ENCODE peak calls at places on chromosomes 13 and 19, in six cellular contexts. A is mucosa of descending colon; R is CD8-positive, alpha-beta T cell; I is left ventricle myocardium inferior; Z is activated CD4-positive, alpha-beta T cell treated with anti-CD3 and anti-CD28 coated beads, Interleukin-2, amount 50 U/mL, for 48 hours; C is activated T-helper 1 cell treated with Interleukin-2 at 50 U/mL for 16 hours. D is an unnamed sample.
A peak's percentile ranks its signal among the peaks of the same experiment; 100 is the strongest.

GRCh38 chr19:11233073-11233472 is 6.3 kb upstream of the ANGPTL8 start:
- DNase-seq in Z (no peak), C (no peak), A (no peak), R (no peak), I (no peak), D (no peak)

GRCh38 chr13:61965756-61966155 is 550.1 kb upstream of the PCDH20 start:
- DNase-seq in A (no peak), C (no peak), R (no peak), I (no peak), Z (no peak), D (no peak)

GRCh38 chr13:80336335-80336734 is 4.6 kb downstream of the SPRY2 start:
- DNase-seq in C (no peak), A (no peak), I (no peak), Z (no peak), R (no peak), D (no peak)

GRCh38 chr19:32522967-32523366 is 58.0 kb upstream of the PDCD5 start:
- DNase-seq in I (no peak), C (no peak), Z (no peak), R (no peak), A (no peak), D (no peak)

GRCh38 chr13:98332691-98333090 is 155.6 kb upstream of the RNF113B start:
- DNase-seq in A (no peak), I (no peak), C (no peak), R (no peak), Z (no peak), D (no peak)

GRCh38 chr19:4521170-4521887 is 3.0 kb upstream of the PLIN4 start:
- DNase-seq in I (no peak), C (no peak), Z (no peak), A (no peak), R (no peak), D (no peak)

GRCh38 chr19:38394488-38394887 is 6.0 kb downstream of the SPRED3 start:
- DNase-seq in I (no peak), R (peak; percentile 60), A (peak; percentile 68), Z (peak; percentile 88), C (peak; percentile 39), D (no peak)

GRCh38 chr13:108176685-108177274 is 38.6 kb downstream of the LIG4 start:
- DNase-seq in I (no peak), C (no peak), Z (peak; percentile 74), R (peak; percentile 54), A (no peak), D (peak; percentile 37)

GRCh38 chr13:44921478-44921877 is 67.8 kb downstream of the NUFIP1 start:
- DNase-seq in R (no peak), I (no peak), A (no peak), Z (no peak), C (no peak), D (no peak)

GRCh38 chr13:51618626-51619025 is 34.4 kb downstream of the WDFY2 start:
- DNase-seq in Z (no peak), I (no peak), C (no peak), R (no peak), A (no peak), D (no peak)

GRCh38 chr19:47350599-47350998 is 1.5 kb downstream of the DHX34 start:
- DNase-seq in R (no peak), Z (no peak), I (no peak), A (no peak), C (no peak), D (no peak)

GRCh38 chr19:57052102-57052501 is 67.7 kb upstream of the USP29 start:
- DNase-seq in Z (no peak), C (no peak), I (peak; percentile 26), R (no peak), A (no peak), D (no peak)

GRCh38 chr19:44498988-44499387 is 1.3 kb downstream of the ZNF180 start:
- DNase-seq in C (no peak), I (no peak), Z (no peak), R (no peak), A (no peak), D (no peak)

GRCh38 chr13:53499551-53499950 is 470.9 kb downstream of the OLFM4 start:
- DNase-seq in A (no peak), C (no peak), Z (no peak), I (no peak), R (no peak), D (no peak)

GRCh38 chr19:489418-490196 is 6.7 kb upstream of the MADCAM1 start:
- DNase-seq in C (no peak), I (no peak), R (no peak), A (no peak), Z (no peak), D (no peak)

GRCh38 chr13:79988573-79988972 is 352.4 kb downstream of the SPRY2 start:
- DNase-seq in A (peak; percentile 38), Z (no peak), I (no peak), C (no peak), R (no peak), D (peak; percentile 51)

GRCh38 chr13:29991343-29991742 is 140.9 kb upstream of the UBL3 start:
- DNase-seq in I (no peak), Z (no peak), A (no peak), C (no peak), R (no peak), D (no peak)

GRCh38 chr13:73945371-73945770 is 188.8 kb downstream of the KLF12 start:
- DNase-seq in Z (no peak), I (no peak), C (no peak), R (no peak), A (no peak), D (no peak)

GRCh38 chr19:13024126-13024957 is 29.1 kb downstream of the NFIX start:
- DNase-seq in A (no peak), I (no peak), Z (no peak), R (no peak), C (no peak), D (no peak)

GRCh38 chr19:1465191-1466016 is 13.6 kb downstream of the C19orf25 start:
- DNase-seq in I (no peak), Z (peak; percentile 63), A (peak; percentile 65), C (no peak), R (peak; percentile 26), D (peak; percentile 45)

GRCh38 chr13:84126671-84127171 is 244.4 kb upstream of the SLITRK1 start:
- DNase-seq in I (no peak), Z (no peak), C (no peak), A (no peak), R (no peak), D (no peak)

GRCh38 chr19:49988433-49988832 is 27.5 kb upstream of the SIGLEC11 start:
- DNase-seq in A (peak; percentile 12), R (no peak), I (no peak), Z (peak; percentile 30), C (no peak), D (no peak)

GRCh38 chr19:15195381-15195964 is 5.3 kb downstream of the NOTCH3 start:
- DNase-seq in R (no peak), Z (no peak), A (no peak), C (no peak), I (peak; percentile 39), D (peak; percentile 29)

GRCh38 chr13:51147732-51148131 is 36.7 kb upstream of the C13orf42 start:
- DNase-seq in I (no peak), C (no peak), Z (no peak), R (no peak), A (no peak), D (no peak)

GRCh38 chr13:104034891-104035290 is 968.7 kb upstream of the SLC10A2 start:
- DNase-seq in I (no peak), A (no peak), C (no peak), Z (no peak), R (no peak), D (no peak)

GRCh38 chr19:50505856-50506611 is 5.0 kb downstream of the JOSD2 start:
- DNase-seq in Z (no peak), C (no peak), R (no peak), A (peak; percentile 55), I (no peak), D (no peak)

GRCh38 chr19:32687681-32688080 is 3.9 kb upstream of the NUDT19 start:
- DNase-seq in A (no peak), R (no peak), I (no peak), C (no peak), Z (no peak), D (no peak)

GRCh38 chr19:19202707-19203011 is 555 bp downstream of the NR2C2AP start:
- DNase-seq in A (no peak), C (no peak), I (no peak), Z (no peak), R (no peak), D (no peak)

GRCh38 chr19:18939922-18940775 is 868 bp downstream of the HOMER3 start:
- DNase-seq in R (no peak), A (peak; percentile 69), I (peak; percentile 46), C (no peak), Z (peak; percentile 32), D (peak; percentile 60)

GRCh38 chr19:31350033-31350692 is 927 bp upstream of the TSHZ3 start:
- DNase-seq in A (no peak), C (no peak), I (peak; percentile 53), R (no peak), Z (no peak), D (no peak)

GRCh38 chr13:90416938-90417337 is 930.5 kb upstream of the MIR17HG start:
- DNase-seq in A (no peak), R (no peak), I (no peak), Z (no peak), C (no peak), D (no peak)

GRCh38 chr19:35901854-35902661 is at the start of gene HCST:
- DNase-seq in I (no peak), C (peak; percentile 18), A (peak; percentile 55), R (peak; percentile 58), Z (peak; percentile 45), D (peak; percentile 30)

GRCh38 chr13:64556391-64556790 is 2673.7 kb downstream of the PCDH9 start:
- DNase-seq in A (no peak), C (no peak), I (no peak), R (no peak), Z (no peak), D (no peak)

GRCh38 chr19:30557212-30557611 is 185.0 kb downstream of the ZNF536 start:
- DNase-seq in C (no peak), A (no peak), Z (no peak), I (no peak), R (no peak), D (no peak)

GRCh38 chr13:51360489-51360888 is 21.0 kb downstream of the SERPINE3 start:
- DNase-seq in A (no peak), I (no peak), C (no peak), Z (no peak), R (no peak), D (no peak)

GRCh38 chr13:49652691-49653305 is 24.5 kb downstream of the ARL11 start:
- DNase-seq in I (no peak), C (no peak), A (no peak), Z (peak; percentile 24), R (no peak), D (peak; percentile 32)

GRCh38 chr19:33684550-33685303 is 63.0 kb downstream of the CHST8 start:
- DNase-seq in A (peak; percentile 43), Z (no peak), R (no peak), C (no peak), I (no peak), D (no peak)

D was measured in transverse colon.